ENCODE peak calls at places on chromosome 18, in seven cellular contexts. K, E, N, I, W, Z and Y are unnamed samples.

GRCh38 chr18:40607741-40608140 is 1347.3 kb upstream of the PIK3C3 start:
- DNase-seq in K (no peak), E (peak; percentile 92), N (no peak), I (no peak), W (no peak), Z (no peak), Y (no peak)

GRCh38 chr18:54069729-54070128 is 154.7 kb downstream of the MBD2 start:
- DNase-seq in K (no peak), E (no peak), N (no peak), I (no peak), W (no peak), Z (no peak), Y (no peak)

GRCh38 chr18:44901283-44901682 is 220.6 kb downstream of the SETBP1 start:
- DNase-seq in K (peak; percentile 12), E (no peak), N (no peak), I (no peak), W (no peak), Z (peak; percentile 4), Y (no peak)

GRCh38 chr18:48216639-48217280 is 192.4 kb downstream of the ZBTB7C start:
- DNase-seq in K (no peak), E (no peak), N (no peak), I (no peak), W (no peak), Z (peak; percentile 44), Y (no peak)

GRCh38 chr18:26813043-26813442 is 52.5 kb downstream of the AQP4 start:
- DNase-seq in K (peak; percentile 56), E (peak; percentile 69), N (no peak), I (no peak), W (no peak), Z (peak; percentile 63), Y (no peak)

GRCh38 chr18:79644666-79645057 is 34.9 kb upstream of the CTDP1 start:
- DNase-seq in K (no peak), E (no peak), N (no peak), I (no peak), W (no peak), Z (no peak), Y (no peak)

GRCh38 chr18:54119524-54120019 is 104.9 kb downstream of the MBD2 start:
- DNase-seq in K (peak; percentile 87), E (peak; percentile 80), N (peak; percentile 28), I (peak; percentile 79), W (no peak), Z (peak; percentile 12), Y (no peak)

GRCh38 chr18:48868468-48869466 is 82.0 kb downstream of the SMAD7 start:
- DNase-seq in K (peak; percentile 48), E (no peak), N (no peak), I (no peak), W (no peak), Z (peak; percentile 23), Y (no peak)

GRCh38 chr18:48324651-48325050 is 84.5 kb downstream of the ZBTB7C start:
- DNase-seq in K (no peak), E (no peak), N (no peak), I (no peak), W (no peak), Z (no peak), Y (no peak)

GRCh38 chr18:48795696-48796095 is 155.1 kb downstream of the SMAD7 start:
- DNase-seq in K (no peak), E (no peak), N (no peak), I (no peak), W (no peak), Z (no peak), Y (no peak)

GRCh38 chr18:11667578-11667977 is 21.5 kb upstream of the GNAL start:
- DNase-seq in K (no peak), E (no peak), N (no peak), I (no peak), W (no peak), Z (no peak), Y (no peak)

GRCh38 chr18:59469463-59470180 is 110.6 kb upstream of the LMAN1 start:
- DNase-seq in K (no peak), E (no peak), N (no peak), I (no peak), W (no peak), Z (no peak), Y (no peak)

GRCh38 chr18:53753616-53754015 is 470.9 kb downstream of the MBD2 start:
- DNase-seq in K (no peak), E (no peak), N (no peak), I (no peak), W (no peak), Z (no peak), Y (no peak)

GRCh38 chr18:43935051-43935412 is 657.7 kb upstream of the SYT4 start:
- DNase-seq in K (peak; percentile 82), E (no peak), N (no peak), I (no peak), W (no peak), Z (no peak), Y (no peak)

GRCh38 chr18:76788571-76789317 is 33.6 kb upstream of the ZNF236 start:
- DNase-seq in K (no peak), E (no peak), N (no peak), I (no peak), W (no peak), Z (no peak), Y (no peak)

GRCh38 chr18:45059695-45060094 is 379.0 kb downstream of the SETBP1 start:
- DNase-seq in K (peak; percentile 68), E (no peak), N (no peak), I (no peak), W (no peak), Z (peak; percentile 66), Y (peak; percentile 63)

GRCh38 chr18:25109484-25109883 is 242.5 kb downstream of the ZNF521 start:
- DNase-seq in K (peak; percentile 64), E (no peak), N (no peak), I (no peak), W (no peak), Z (no peak), Y (no peak)

GRCh38 chr18:24530630-24531111 is 70.2 kb downstream of the HRH4 start:
- DNase-seq in K (peak; percentile 1), E (peak; percentile 2), N (no peak), I (peak; percentile 52), W (no peak), Z (peak; percentile 69), Y (no peak)

GRCh38 chr18:59279722-59280121 is 6.5 kb upstream of the RAX start:
- DNase-seq in K (no peak), E (peak; percentile 24), N (no peak), I (no peak), W (no peak), Z (no peak), Y (no peak)

GRCh38 chr18:731185-731584 is 18.8 kb upstream of the ENOSF1 start:
- DNase-seq in K (no peak), E (no peak), N (no peak), I (no peak), W (no peak), Z (no peak), Y (no peak)

GRCh38 chr18:55795101-55795669 is 207.2 kb upstream of the TCF4 start:
- DNase-seq in K (peak; percentile 23), E (no peak), N (no peak), I (no peak), W (no peak), Z (no peak), Y (no peak)

GRCh38 chr18:39841133-39842041 is 2113.6 kb upstream of the PIK3C3 start:
- DNase-seq in K (peak; percentile 92), E (peak; percentile 82), N (no peak), I (peak; percentile 82), W (peak; percentile 4), Z (no peak), Y (no peak)

GRCh38 chr18:62788891-62789290 is 73.5 kb downstream of the PHLPP1 start:
- DNase-seq in K (peak; percentile 48), E (no peak), N (peak; percentile 25), I (no peak), W (no peak), Z (peak; percentile 38), Y (no peak)

GRCh38 chr18:59881728-59882685 is 17.8 kb upstream of the PMAIP1 start:
- DNase-seq in K (peak; percentile 82), E (no peak), N (no peak), I (peak; percentile 78), W (no peak), Z (peak; percentile 59), Y (peak; percentile 55)

GRCh38 chr18:47868744-47869143 is 61.7 kb downstream of the SMAD2 start:
- DNase-seq in K (no peak), E (no peak), N (no peak), I (peak; percentile 15), W (no peak), Z (no peak), Y (no peak)

GRCh38 chr18:69647695-69648094 is 247.0 kb downstream of the DOK6 start:
- DNase-seq in K (no peak), E (no peak), N (no peak), I (no peak), W (no peak), Z (no peak), Y (no peak)

GRCh38 chr18:36496022-36496421 is 198.5 kb downstream of the FHOD3 start:
- DNase-seq in K (no peak), E (no peak), N (no peak), I (no peak), W (no peak), Z (no peak), Y (no peak)

GRCh38 chr18:47510831-47511230 is 259.4 kb upstream of the SKOR2 start:
- DNase-seq in K (no peak), E (no peak), N (no peak), I (no peak), W (no peak), Z (no peak), Y (no peak)

GRCh38 chr18:58254873-58255511 is 211.0 kb downstream of the NEDD4L start:
- DNase-seq in K (peak; percentile 40), E (no peak), N (no peak), I (no peak), W (no peak), Z (no peak), Y (no peak)

GRCh38 chr18:62987035-62987830 is 271.9 kb downstream of the PHLPP1 start:
- DNase-seq in K (no peak), E (no peak), N (no peak), I (no peak), W (no peak), Z (no peak), Y (no peak)

GRCh38 chr18:35005963-35006577 is 35.1 kb upstream of the MAPRE2 start:
- DNase-seq in K (peak; percentile 88), E (peak; percentile 64), N (peak; percentile 60), I (peak; percentile 87), W (no peak), Z (peak; percentile 31), Y (no peak)

GRCh38 chr18:67513285-67513684 is 3.2 kb downstream of the DSEL start:
- DNase-seq in K (peak; percentile 73), E (no peak), N (no peak), I (peak; percentile 38), W (no peak), Z (no peak), Y (no peak)

GRCh38 chr18:79904357-79905147 is 46.9 kb downstream of the SLC66A2 start:
- DNase-seq in K (no peak), E (no peak), N (no peak), I (no peak), W (no peak), Z (no peak), Y (no peak)

GRCh38 chr18:36314754-36315153 is 17.2 kb downstream of the FHOD3 start:
- DNase-seq in K (peak; percentile 89), E (no peak), N (no peak), I (peak; percentile 22), W (no peak), Z (peak; percentile 69), Y (no peak)